ENCODE peak calls at places on chromosomes 4 and X, in eight cellular contexts. Y is Peyer's patch, P is spleen, Q is endothelial cell of umbilical vein, R is sigmoid colon, K is A549, G is right lobe of liver, N is breast epithelium. A is an unnamed sample.

GRCh38 chr4:39032218-39033085 is at the start of gene TMEM156:
- DNase-seq in Y (no peak), P (no peak), Q (peak; percentile 75), R (no peak), K (no peak), G (no peak), N (no peak), A (no peak)

GRCh38 chrX:53440631-53441517 is 6.7 kb upstream of the HSD17B10 start:
- DNase-seq in Y (peak; percentile 84), P (peak; percentile 82), Q (peak; percentile 54), R (peak; percentile 92), K (peak; percentile 37), G (peak; percentile 76), N (peak; percentile 55), A (peak; percentile 28)

GRCh38 chrX:151391722-151392121 is 5.3 kb upstream of the VMA21 start:
- DNase-seq in Y (no peak), P (no peak), Q (no peak), R (no peak), K (no peak), G (no peak), N (no peak), A (no peak)

GRCh38 chrX:131845201-131845600 is 177.9 kb upstream of the STK26 start:
- DNase-seq in Y (no peak), P (no peak), Q (no peak), R (no peak), K (no peak), G (no peak), N (no peak), A (no peak)

GRCh38 chrX:9842541-9842940 is 56.3 kb downstream of the SHROOM2 start:
- DNase-seq in Y (no peak), P (no peak), Q (no peak), R (no peak), K (no peak), G (no peak), N (no peak), A (no peak)

GRCh38 chr4:80452768-80453167 is 117.2 kb downstream of the CFAP299 start:
- DNase-seq in Y (no peak), P (no peak), Q (no peak), R (no peak), K (no peak), G (no peak), N (no peak), A (no peak)

GRCh38 chrX:74450803-74451449 is 29.6 kb downstream of the SLC16A2 start:
- DNase-seq in Y (no peak), P (no peak), Q (no peak), R (no peak), K (peak; percentile 29), G (no peak), N (no peak), A (no peak)

GRCh38 chr4:95979961-95980876 is 140.3 kb downstream of the PDHA2 start:
- DNase-seq in Y (no peak), P (no peak), Q (no peak), R (peak; percentile 56), K (no peak), G (no peak), N (no peak), A (no peak)

GRCh38 chr4:176841730-176842129 is 49.0 kb upstream of the VEGFC start:
- DNase-seq in Y (no peak), P (no peak), Q (peak; percentile 66), R (no peak), K (no peak), G (no peak), N (no peak), A (no peak)

GRCh38 chr4:97073194-97073593 is 1070.1 kb downstream of the STPG2 start:
- DNase-seq in Y (no peak), P (no peak), Q (no peak), R (no peak), K (no peak), G (no peak), N (no peak), A (no peak)

GRCh38 chr4:183142566-183143545 is 43.8 kb downstream of the WWC2 start:
- DNase-seq in Y (no peak), P (no peak), Q (peak; percentile 55), R (peak; percentile 81), K (no peak), G (peak; percentile 62), N (peak; percentile 71), A (peak; percentile 8)

GRCh38 chrX:116749943-116750342 is 287.2 kb upstream of the CT83 start:
- DNase-seq in Y (no peak), P (no peak), Q (no peak), R (no peak), K (no peak), G (no peak), N (no peak), A (no peak)

GRCh38 chr4:110195561-110196205 is 2.7 kb downstream of the ELOVL6 start:
- DNase-seq in Y (no peak), P (no peak), Q (peak; percentile 3), R (no peak), K (peak; percentile 7), G (no peak), N (no peak), A (no peak)

GRCh38 chr4:52873191-52873590 is 11.1 kb downstream of the RASL11B start:
- DNase-seq in Y (no peak), P (no peak), Q (peak; percentile 75), R (no peak), K (no peak), G (no peak), N (no peak), A (no peak)

GRCh38 chr4:165079476-165079875 is 25.8 kb downstream of the TRIM75 start:
- DNase-seq in Y (peak; percentile 78), P (no peak), Q (peak; percentile 16), R (no peak), K (no peak), G (peak; percentile 76), N (no peak), A (peak; percentile 13)

GRCh38 chr4:74921490-74921889 is 11.4 kb upstream of the PARM1 start:
- DNase-seq in Y (no peak), P (no peak), Q (no peak), R (no peak), K (no peak), G (no peak), N (no peak), A (no peak)

GRCh38 chr4:33316033-33316432 is 2595.9 kb downstream of the PCDH7 start:
- DNase-seq in Y (no peak), P (no peak), Q (no peak), R (no peak), K (no peak), G (no peak), N (no peak), A (no peak)

GRCh38 chr4:88162636-88163035 is 4.2 kb upstream of the ABCG2 start:
- DNase-seq in Y (peak; percentile 68), P (no peak), Q (peak; percentile 43), R (no peak), K (no peak), G (no peak), N (no peak), A (no peak)

GRCh38 chr4:88163286-88163685 is 4.8 kb upstream of the ABCG2 start:
- DNase-seq in Y (no peak), P (no peak), Q (no peak), R (no peak), K (no peak), G (no peak), N (no peak), A (no peak)

GRCh38 chr4:88158038-88158359 is 440 bp downstream of the ABCG2 start:
- DNase-seq in Y (no peak), P (no peak), Q (no peak), R (no peak), K (no peak), G (no peak), N (no peak), A (no peak)

GRCh38 chr4:88159137-88159725 is 792 bp upstream of the ABCG2 start:
- DNase-seq in Y (no peak), P (no peak), Q (peak; percentile 53), R (no peak), K (peak; percentile 29), G (no peak), N (no peak), A (no peak)

DNA sequence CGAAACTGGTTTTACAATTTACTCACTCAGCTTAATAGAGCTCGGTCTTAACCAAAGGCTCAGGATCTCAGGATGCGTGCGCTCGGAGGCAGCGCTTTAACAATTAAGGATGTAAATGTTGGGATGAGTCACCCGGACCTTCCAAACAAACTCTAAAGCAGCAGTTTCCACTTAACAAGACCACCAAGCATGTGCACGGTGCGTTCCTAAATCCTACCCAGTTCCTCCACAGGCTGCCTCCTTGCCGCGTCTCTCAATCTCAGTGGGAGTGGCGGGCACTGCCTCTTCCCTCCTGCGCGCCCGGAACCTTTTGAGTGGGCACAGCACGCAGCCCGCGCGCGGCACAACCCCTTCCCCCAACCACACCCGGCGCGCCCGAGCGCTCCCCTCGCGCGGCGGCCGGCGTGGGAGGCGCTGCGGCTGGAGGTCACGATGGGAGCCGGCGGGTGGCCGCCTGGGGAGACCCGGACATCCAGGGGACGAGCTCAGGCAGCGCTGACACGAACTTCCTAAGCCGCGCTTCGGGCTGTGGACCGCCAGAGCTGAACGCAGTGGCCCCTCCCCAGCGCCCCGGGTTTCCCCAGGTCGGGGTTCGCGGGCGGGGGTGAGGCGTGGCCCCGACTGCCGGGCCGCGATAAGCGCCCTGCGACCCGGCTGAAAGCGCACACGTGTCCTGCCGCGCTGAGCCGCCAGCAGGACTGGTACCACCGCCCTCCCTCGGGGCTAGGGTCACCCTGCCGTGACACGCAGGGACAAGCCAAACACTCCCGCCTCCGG is at the start of gene ABCG2:
- DNase-seq in Y (peak; percentile 82), P (peak; percentile 78), Q (peak; percentile 72), R (no peak), K (peak; percentile 29), G (peak; percentile 74), N (no peak), A (peak; percentile 95)
- TF ChIP-seq POLR2A in Y (peak; percentile 63), P (no peak), Q (peak; percentile 24), R (no peak), K (peak; percentile 74), G (peak; percentile 46), N (no peak), A (peak; percentile 58)

GRCh38 chrX:104668550-104668949 is 102.6 kb downstream of the IL1RAPL2 start:
- DNase-seq in Y (no peak), P (no peak), Q (no peak), R (no peak), K (peak; percentile 0), G (no peak), N (no peak), A (no peak)
- TF ChIP-seq POLR2A in Y (no peak), P (no peak), Q (no peak), R (no peak), K (no peak), G (no peak), N (no peak), A (no peak)

DNA sequence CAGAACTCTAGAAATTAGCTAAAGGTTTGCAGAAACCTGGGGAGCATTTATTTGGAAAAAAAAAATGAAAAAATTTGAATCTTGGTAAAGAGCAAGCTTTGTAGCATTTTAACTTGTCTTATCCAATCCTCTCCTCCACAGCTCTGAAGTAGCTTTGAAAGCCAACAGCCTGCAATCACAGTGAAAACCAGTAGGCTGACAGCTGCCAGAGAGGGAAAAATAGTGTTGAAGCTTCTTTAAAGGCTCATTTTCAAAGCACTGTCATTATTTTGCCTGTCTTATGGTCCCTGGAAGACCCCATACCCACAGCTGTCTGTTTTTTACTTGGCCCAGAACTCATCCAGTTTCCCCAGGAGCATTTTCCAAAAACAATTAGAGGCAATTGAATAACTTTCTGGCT is 230.8 kb upstream of the EDNRA start:
- DNase-seq in Y (no peak), P (no peak), Q (no peak), R (no peak), K (no peak), G (no peak), N (no peak), A (no peak)
- TF ChIP-seq POLR2A in Y (no peak), P (no peak), Q (no peak), R (no peak), K (no peak), G (no peak), N (no peak), A (no peak)

GRCh38 chrX:88604433-88605221 is 142.4 kb upstream of the CPXCR1 start:
- DNase-seq in Y (no peak), P (no peak), Q (peak; percentile 66), R (no peak), K (no peak), G (peak; percentile 45), N (no peak), A (no peak)
- TF ChIP-seq POLR2A in Y (no peak), P (no peak), Q (no peak), R (no peak), K (no peak), G (peak; percentile 26), N (no peak), A (no peak)